ENCODE peak calls at places on chromosomes 12 and 14, in four cellular contexts. One of them, this sample, is unnamed.

GRCh38 chr12:113231275-113232231 is 10.3 kb downstream of the TPCN1 start:
- DNase-seq in CD8-positive, alpha-beta memory T cell: no peak
- DNase-seq in pancreas: no peak
- DNase-seq in effector memory CD4-positive, alpha-beta T cell: no peak
- DNase-seq in this sample: no peak

GRCh38 chr12:1560704-1561103 is 33.7 kb downstream of the FBXL14 start:
- DNase-seq in CD8-positive, alpha-beta memory T cell: no peak
- DNase-seq in pancreas: no peak
- DNase-seq in effector memory CD4-positive, alpha-beta T cell: no peak
- DNase-seq in this sample: no peak

GRCh38 chr12:112112423-112113132 is 4.0 kb upstream of the NAA25 start:
- DNase-seq in CD8-positive, alpha-beta memory T cell: no peak
- DNase-seq in effector memory CD4-positive, alpha-beta T cell: no peak
- DNase-seq in pancreas: no peak
- DNase-seq in this sample: no peak

GRCh38 chr14:53874704-53875103 is 81.9 kb downstream of the BMP4 start:
- DNase-seq in effector memory CD4-positive, alpha-beta T cell: no peak
- DNase-seq in pancreas: no peak
- DNase-seq in CD8-positive, alpha-beta memory T cell: no peak
- DNase-seq in this sample: no peak

GRCh38 chr14:33933386-33933934 is 17.4 kb downstream of the EGLN3 start:
- DNase-seq in pancreas: no peak
- DNase-seq in effector memory CD4-positive, alpha-beta T cell: no peak
- DNase-seq in CD8-positive, alpha-beta memory T cell: no peak
- DNase-seq in this sample: no peak

GRCh38 chr12:32702470-32702869 is 23.4 kb downstream of the DNM1L start:
- DNase-seq in pancreas: no peak
- DNase-seq in effector memory CD4-positive, alpha-beta T cell: no peak
- DNase-seq in CD8-positive, alpha-beta memory T cell: no peak
- DNase-seq in this sample: no peak

GRCh38 chr12:56143225-56143624 is 9.2 kb upstream of the MYL6B start:
- DNase-seq in effector memory CD4-positive, alpha-beta T cell: no peak
- DNase-seq in pancreas: no peak
- DNase-seq in CD8-positive, alpha-beta memory T cell: no peak
- DNase-seq in this sample: no peak

GRCh38 chr12:110135012-110135411 is 10.9 kb downstream of the IFT81 start:
- DNase-seq in pancreas: no peak
- DNase-seq in effector memory CD4-positive, alpha-beta T cell: no peak
- DNase-seq in CD8-positive, alpha-beta memory T cell: no peak
- DNase-seq in this sample: no peak

GRCh38 chr12:52121848-52122838 is 42.6 kb downstream of the SMIM41 start:
- DNase-seq in CD8-positive, alpha-beta memory T cell: peak
- DNase-seq in effector memory CD4-positive, alpha-beta T cell: peak
- DNase-seq in pancreas: peak
- DNase-seq in this sample: peak

GRCh38 chr12:58894040-58894439 is 26.3 kb downstream of the LRIG3 start:
- DNase-seq in effector memory CD4-positive, alpha-beta T cell: no peak
- DNase-seq in pancreas: no peak
- DNase-seq in CD8-positive, alpha-beta memory T cell: no peak
- DNase-seq in this sample: no peak

GRCh38 chr12:65182012-65182739 is 12.8 kb downstream of the LEMD3 start:
- DNase-seq in pancreas: no peak
- DNase-seq in effector memory CD4-positive, alpha-beta T cell: no peak
- DNase-seq in CD8-positive, alpha-beta memory T cell: no peak
- DNase-seq in this sample: no peak

DNA sequence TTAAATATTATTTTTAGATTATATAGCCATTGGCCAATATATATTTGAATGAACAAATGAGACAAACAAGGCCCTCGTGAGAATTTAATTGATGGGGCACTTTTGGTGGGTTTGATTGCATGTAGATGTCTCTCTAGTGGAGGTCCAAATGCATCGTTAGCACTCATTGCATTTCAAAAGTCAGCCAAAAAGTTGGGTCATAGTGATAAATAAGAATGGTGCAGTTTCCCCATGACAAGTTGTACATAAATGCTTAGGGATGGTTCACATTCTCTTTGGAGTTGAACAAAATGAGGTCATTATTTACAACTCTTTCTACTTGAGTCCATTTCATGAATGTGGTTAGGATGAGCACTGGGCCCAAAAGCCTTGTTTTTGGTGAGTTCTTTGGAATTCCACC is 1.0 kb downstream of the BEST3 start:
- DNase-seq in pancreas: no peak
- DNase-seq in effector memory CD4-positive, alpha-beta T cell: no peak
- DNase-seq in CD8-positive, alpha-beta memory T cell: no peak
- DNase-seq in this sample: no peak
- H3K27ac ChIP-seq in pancreas: no peak
- H3K27ac ChIP-seq in effector memory CD4-positive, alpha-beta T cell: no peak
- H3K27ac ChIP-seq in CD8-positive, alpha-beta memory T cell: no peak
- H3K27ac ChIP-seq in this sample: no peak

GRCh38 chr12:50276068-50276467 is 7.3 kb downstream of the LIMA1 start:
- DNase-seq in pancreas: no peak
- DNase-seq in effector memory CD4-positive, alpha-beta T cell: no peak
- DNase-seq in CD8-positive, alpha-beta memory T cell: no peak
- DNase-seq in this sample: no peak
- H3K27ac ChIP-seq in pancreas: peak
- H3K27ac ChIP-seq in effector memory CD4-positive, alpha-beta T cell: no peak
- H3K27ac ChIP-seq in CD8-positive, alpha-beta memory T cell: no peak
- H3K27ac ChIP-seq in this sample: no peak

GRCh38 chr14:68551045-68551683 is 241.7 kb downstream of the ZFP36L1 start:
- DNase-seq in effector memory CD4-positive, alpha-beta T cell: no peak
- DNase-seq in pancreas: no peak
- DNase-seq in CD8-positive, alpha-beta memory T cell: no peak
- DNase-seq in this sample: no peak
- H3K27ac ChIP-seq in effector memory CD4-positive, alpha-beta T cell: no peak
- H3K27ac ChIP-seq in pancreas: no peak
- H3K27ac ChIP-seq in CD8-positive, alpha-beta memory T cell: no peak
- H3K27ac ChIP-seq in this sample: peak

GRCh38 chr14:102510616-102511520 is 1.3 kb upstream of the ANKRD9 start:
- DNase-seq in effector memory CD4-positive, alpha-beta T cell: no peak
- DNase-seq in pancreas: no peak
- DNase-seq in CD8-positive, alpha-beta memory T cell: peak
- DNase-seq in this sample: no peak
- H3K27ac ChIP-seq in effector memory CD4-positive, alpha-beta T cell: no peak
- H3K27ac ChIP-seq in pancreas: no peak
- H3K27ac ChIP-seq in CD8-positive, alpha-beta memory T cell: peak
- H3K27ac ChIP-seq in this sample: no peak

DNA sequence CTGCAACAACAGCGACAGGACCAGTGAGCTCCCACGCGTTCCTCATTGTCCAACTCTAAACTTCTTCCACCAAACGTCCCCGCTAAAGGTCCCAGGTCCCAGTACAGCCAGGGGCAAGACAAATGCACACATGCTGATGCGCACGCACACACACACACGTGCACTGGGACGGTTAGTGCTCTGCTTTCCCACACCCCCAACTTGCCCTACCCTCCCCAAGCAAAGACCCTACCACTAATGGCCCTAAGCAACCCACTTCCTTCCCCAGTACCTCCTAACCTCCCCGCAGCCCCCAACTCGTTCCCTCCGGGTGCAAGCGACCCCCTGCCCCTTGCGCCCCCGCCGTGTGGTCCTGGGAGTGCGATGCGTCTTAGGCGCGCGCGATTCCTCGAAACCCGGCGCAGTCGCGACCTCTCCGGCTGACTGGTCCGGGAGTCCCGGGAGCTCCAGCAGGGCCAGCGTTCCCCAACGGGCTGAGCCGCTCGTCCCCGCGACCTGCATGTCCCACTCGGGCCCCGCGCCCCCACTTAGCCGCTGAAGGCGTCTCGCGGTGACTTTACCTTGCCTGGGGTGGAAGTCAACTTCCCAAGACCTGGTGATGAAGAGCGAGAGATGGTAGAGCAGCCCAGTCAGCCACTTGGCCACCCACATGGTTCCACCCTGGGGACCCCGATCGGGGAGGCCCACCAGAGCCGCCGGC is 582 bp downstream of the ADAMTS20 start:
- DNase-seq in effector memory CD4-positive, alpha-beta T cell: no peak
- DNase-seq in pancreas: no peak
- DNase-seq in CD8-positive, alpha-beta memory T cell: no peak
- DNase-seq in this sample: no peak
- H3K27ac ChIP-seq in effector memory CD4-positive, alpha-beta T cell: no peak
- H3K27ac ChIP-seq in pancreas: no peak
- H3K27ac ChIP-seq in CD8-positive, alpha-beta memory T cell: no peak
- H3K27ac ChIP-seq in this sample: no peak

GRCh38 chr14:61328629-61329262 is 7.4 kb downstream of the PRKCH start:
- DNase-seq in pancreas: no peak
- DNase-seq in effector memory CD4-positive, alpha-beta T cell: no peak
- DNase-seq in CD8-positive, alpha-beta memory T cell: peak
- DNase-seq in this sample: no peak

GRCh38 chr14:61326149-61326548 is 4.8 kb downstream of the PRKCH start:
- DNase-seq in pancreas: no peak
- DNase-seq in CD8-positive, alpha-beta memory T cell: peak
- DNase-seq in effector memory CD4-positive, alpha-beta T cell: no peak
- DNase-seq in this sample: no peak

GRCh38 chr14:61329478-61330051 is 8.2 kb downstream of the PRKCH start:
- DNase-seq in effector memory CD4-positive, alpha-beta T cell: no peak
- DNase-seq in pancreas: no peak
- DNase-seq in CD8-positive, alpha-beta memory T cell: no peak
- DNase-seq in this sample: no peak

GRCh38 chr14:61323970-61324369 is 2.6 kb downstream of the PRKCH start:
- DNase-seq in pancreas: no peak
- DNase-seq in CD8-positive, alpha-beta memory T cell: no peak
- DNase-seq in effector memory CD4-positive, alpha-beta T cell: no peak
- DNase-seq in this sample: no peak

DNA sequence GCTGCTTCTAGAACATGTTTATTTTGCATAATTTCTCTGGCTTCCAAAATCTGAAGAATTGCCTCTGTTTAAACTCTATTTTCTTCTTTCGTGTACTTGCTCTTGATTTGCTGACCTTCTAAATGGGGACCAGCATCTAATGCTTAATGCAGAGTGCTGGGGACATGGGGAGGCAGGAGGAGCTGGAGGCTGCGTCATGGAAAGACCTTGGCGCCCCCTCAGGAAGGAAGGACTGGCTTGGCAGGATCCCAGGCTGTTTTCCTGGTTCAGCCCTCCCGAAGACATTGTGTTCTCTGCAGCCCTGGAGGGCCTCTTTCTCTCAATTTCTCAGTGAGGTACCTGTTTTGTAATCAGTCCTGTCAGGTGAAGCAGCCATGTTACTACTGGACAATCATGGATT is 5.5 kb downstream of the PRKCH start:
- DNase-seq in effector memory CD4-positive, alpha-beta T cell: no peak
- DNase-seq in pancreas: no peak
- DNase-seq in CD8-positive, alpha-beta memory T cell: no peak
- DNase-seq in this sample: peak
- H3K27ac ChIP-seq in effector memory CD4-positive, alpha-beta T cell: peak
- H3K27ac ChIP-seq in pancreas: peak
- H3K27ac ChIP-seq in CD8-positive, alpha-beta memory T cell: peak
- H3K27ac ChIP-seq in this sample: peak

GRCh38 chr14:75989134-75989533 is 3.6 kb downstream of the IFT43 start:
- DNase-seq in CD8-positive, alpha-beta memory T cell: no peak
- DNase-seq in effector memory CD4-positive, alpha-beta T cell: no peak
- DNase-seq in pancreas: no peak
- DNase-seq in this sample: peak
- H3K27ac ChIP-seq in CD8-positive, alpha-beta memory T cell: no peak
- H3K27ac ChIP-seq in effector memory CD4-positive, alpha-beta T cell: no peak
- H3K27ac ChIP-seq in pancreas: peak
- H3K27ac ChIP-seq in this sample: peak

DNA sequence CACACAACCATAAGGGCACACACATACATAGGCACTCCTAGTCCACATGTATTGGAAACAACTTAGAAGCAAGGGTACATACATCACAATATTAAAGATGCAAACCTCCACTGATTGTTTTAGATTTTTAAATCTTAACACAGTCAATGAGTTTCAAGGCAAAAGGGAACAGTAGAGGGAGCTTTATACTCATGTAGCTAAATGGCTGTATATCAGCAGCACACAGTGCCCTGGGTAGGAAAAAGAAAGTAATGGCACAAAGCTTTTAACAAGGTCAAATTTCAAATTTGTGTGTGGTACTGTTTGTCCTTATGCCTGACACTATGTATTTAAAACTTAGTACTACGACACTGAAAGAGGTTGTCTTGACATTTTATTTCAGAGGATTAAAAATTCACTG is 262.0 kb downstream of the MED13L start:
- DNase-seq in pancreas: no peak
- DNase-seq in effector memory CD4-positive, alpha-beta T cell: no peak
- DNase-seq in CD8-positive, alpha-beta memory T cell: no peak
- DNase-seq in this sample: no peak
- H3K27ac ChIP-seq in pancreas: no peak
- H3K27ac ChIP-seq in effector memory CD4-positive, alpha-beta T cell: no peak
- H3K27ac ChIP-seq in CD8-positive, alpha-beta memory T cell: no peak
- H3K27ac ChIP-seq in this sample: no peak

GRCh38 chr12:132525833-132526455 is 36.0 kb downstream of the FBRSL1 start:
- DNase-seq in effector memory CD4-positive, alpha-beta T cell: no peak
- DNase-seq in CD8-positive, alpha-beta memory T cell: no peak
- DNase-seq in pancreas: no peak
- DNase-seq in this sample: no peak

GRCh38 chr12:132527883-132528264 is 37.9 kb downstream of the FBRSL1 start:
- DNase-seq in pancreas: no peak
- DNase-seq in effector memory CD4-positive, alpha-beta T cell: no peak
- DNase-seq in CD8-positive, alpha-beta memory T cell: no peak
- DNase-seq in this sample: no peak

GRCh38 chr12:132528564-132529106 is 38.7 kb downstream of the FBRSL1 start:
- DNase-seq in pancreas: no peak
- DNase-seq in effector memory CD4-positive, alpha-beta T cell: no peak
- DNase-seq in CD8-positive, alpha-beta memory T cell: no peak
- DNase-seq in this sample: no peak

GRCh38 chr12:132529156-132529839 is 39.3 kb downstream of the FBRSL1 start:
- DNase-seq in effector memory CD4-positive, alpha-beta T cell: no peak
- DNase-seq in CD8-positive, alpha-beta memory T cell: no peak
- DNase-seq in pancreas: no peak
- DNase-seq in this sample: no peak

DNA sequence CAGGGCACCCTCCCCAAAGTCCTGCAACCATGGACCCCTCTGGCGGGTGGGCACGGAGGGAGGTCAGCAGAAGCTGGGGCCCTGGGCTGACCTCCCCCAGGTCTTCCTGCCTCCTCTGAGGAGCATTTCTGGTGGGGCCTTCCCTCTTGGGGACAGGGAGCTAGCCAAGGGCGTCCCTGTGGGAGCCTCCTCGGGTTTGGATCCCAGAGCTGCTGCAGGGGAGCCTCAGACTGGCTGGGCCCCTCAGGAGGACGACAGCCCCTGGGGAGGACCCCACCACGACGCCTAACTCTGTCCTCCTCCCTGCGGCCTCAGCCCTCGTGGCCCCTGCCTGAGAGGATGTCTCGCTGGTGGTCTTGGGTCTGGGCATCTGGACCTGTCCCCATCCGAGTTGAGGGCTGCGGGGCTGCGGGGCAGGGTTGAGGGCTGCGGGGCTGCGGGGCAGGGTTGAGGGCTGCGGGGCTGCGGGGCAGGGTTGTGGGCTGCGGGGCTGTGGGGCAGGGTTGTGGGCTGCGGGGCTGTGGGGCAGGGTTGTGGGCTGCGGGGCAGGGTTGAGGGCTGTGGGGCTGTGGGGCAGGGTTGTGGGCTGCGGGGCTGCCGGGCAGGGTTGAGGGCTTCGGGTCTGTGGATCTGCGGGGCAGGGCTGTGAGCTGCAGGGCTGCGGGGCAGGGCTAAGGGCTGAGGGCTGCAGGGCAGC is 37.4 kb downstream of the FBRSL1 start:
- DNase-seq in CD8-positive, alpha-beta memory T cell: no peak
- DNase-seq in pancreas: no peak
- DNase-seq in effector memory CD4-positive, alpha-beta T cell: no peak
- DNase-seq in this sample: no peak
- H3K27ac ChIP-seq in CD8-positive, alpha-beta memory T cell: no peak
- H3K27ac ChIP-seq in pancreas: no peak
- H3K27ac ChIP-seq in effector memory CD4-positive, alpha-beta T cell: no peak
- H3K27ac ChIP-seq in this sample: no peak

DNA sequence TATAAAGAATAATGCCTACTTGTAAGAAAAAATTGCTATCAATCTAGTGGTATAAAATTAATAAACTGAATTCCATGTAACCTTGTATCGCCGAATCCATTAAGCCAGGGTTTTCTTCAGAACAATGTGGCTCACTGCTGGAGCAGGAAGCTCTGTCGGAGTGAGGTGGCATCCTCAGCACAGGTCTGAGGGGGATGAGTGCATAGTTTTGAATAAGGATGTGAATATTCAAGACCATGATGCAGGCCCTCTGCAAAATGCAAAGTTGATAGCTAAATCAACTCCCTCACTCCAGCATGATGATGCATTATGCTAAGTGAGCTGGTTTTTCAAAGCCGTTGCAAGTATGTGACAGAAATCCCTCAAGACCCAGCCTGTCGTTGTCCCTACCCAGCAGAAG is 53.1 kb downstream of the TRIM9 start:
- DNase-seq in CD8-positive, alpha-beta memory T cell: no peak
- DNase-seq in effector memory CD4-positive, alpha-beta T cell: no peak
- DNase-seq in pancreas: no peak
- DNase-seq in this sample: no peak
- H3K27ac ChIP-seq in CD8-positive, alpha-beta memory T cell: no peak
- H3K27ac ChIP-seq in effector memory CD4-positive, alpha-beta T cell: no peak
- H3K27ac ChIP-seq in pancreas: no peak
- H3K27ac ChIP-seq in this sample: no peak

This sample was measured in right lobe of liver.